ENCODE peak calls at places on chromosomes 11 and 22, in ten cellular contexts. One of them, this sample, is unnamed.
A peak's percentile ranks its signal among the peaks of the same experiment; 100 is the strongest.

GRCh38 chr22:23598805-23599518 is 18.9 kb upstream of the IGLL1 start:
- DNase-seq in mucosa of descending colon: no peak
- DNase-seq in fibroblast of lung: no peak
- DNase-seq in Panc1: no peak
- DNase-seq in thyroid gland: no peak
- DNase-seq in astrocyte of the cerebellum: no peak
- DNase-seq in fibroblast of mammary gland: no peak
- DNase-seq in MM.1S: no peak
- DNase-seq in pancreas: no peak
- DNase-seq in astrocyte of the spinal cord: no peak
- DNase-seq in this sample: no peak

GRCh38 chr22:49997221-49997599 is 15.4 kb downstream of the IL17REL start:
- DNase-seq in pancreas: peak; percentile 62
- DNase-seq in astrocyte of the cerebellum: no peak
- DNase-seq in fibroblast of lung: no peak
- DNase-seq in mucosa of descending colon: peak; percentile 85
- DNase-seq in MM.1S: no peak
- DNase-seq in Panc1: no peak
- DNase-seq in thyroid gland: no peak
- DNase-seq in fibroblast of mammary gland: no peak
- DNase-seq in astrocyte of the spinal cord: no peak
- DNase-seq in this sample: no peak

GRCh38 chr22:24466831-24467249 is 28.3 kb upstream of the UPB1 start:
- DNase-seq in MM.1S: peak; percentile 57
- DNase-seq in astrocyte of the spinal cord: peak; percentile 88
- DNase-seq in fibroblast of lung: peak; percentile 77
- DNase-seq in pancreas: no peak
- DNase-seq in Panc1: no peak
- DNase-seq in mucosa of descending colon: no peak
- DNase-seq in astrocyte of the cerebellum: peak; percentile 61
- DNase-seq in thyroid gland: peak; percentile 75
- DNase-seq in fibroblast of mammary gland: peak; percentile 54
- DNase-seq in this sample: no peak

GRCh38 chr11:62880231-62880802 is 379 bp upstream of the SLC3A2 start:
- DNase-seq in pancreas: no peak
- DNase-seq in fibroblast of lung: peak; percentile 75
- DNase-seq in mucosa of descending colon: no peak
- DNase-seq in astrocyte of the spinal cord: peak; percentile 69
- DNase-seq in astrocyte of the cerebellum: no peak
- DNase-seq in Panc1: no peak
- DNase-seq in MM.1S: no peak
- DNase-seq in fibroblast of mammary gland: peak; percentile 95
- DNase-seq in thyroid gland: peak; percentile 91
- DNase-seq in this sample: no peak

GRCh38 chr11:117197516-117198456 is 1.4 kb upstream of the TAGLN start:
- DNase-seq in MM.1S: no peak
- DNase-seq in mucosa of descending colon: peak; percentile 80
- DNase-seq in Panc1: no peak
- DNase-seq in astrocyte of the spinal cord: no peak
- DNase-seq in fibroblast of lung: peak; percentile 45
- DNase-seq in pancreas: no peak
- DNase-seq in astrocyte of the cerebellum: no peak
- DNase-seq in fibroblast of mammary gland: no peak
- DNase-seq in thyroid gland: peak; percentile 51
- DNase-seq in this sample: no peak

GRCh38 chr22:39239561-39240423 is 5.0 kb downstream of the PDGFB start:
- DNase-seq in fibroblast of mammary gland: no peak
- DNase-seq in Panc1: no peak
- DNase-seq in MM.1S: peak; percentile 58
- DNase-seq in astrocyte of the cerebellum: no peak
- DNase-seq in thyroid gland: peak; percentile 96
- DNase-seq in astrocyte of the spinal cord: no peak
- DNase-seq in mucosa of descending colon: peak; percentile 90
- DNase-seq in pancreas: peak; percentile 97
- DNase-seq in fibroblast of lung: no peak
- DNase-seq in this sample: no peak

GRCh38 chr22:49961601-49962011 is 1.0 kb downstream of the PIM3 start:
- DNase-seq in astrocyte of the spinal cord: peak; percentile 42
- DNase-seq in fibroblast of lung: no peak
- DNase-seq in mucosa of descending colon: no peak
- DNase-seq in MM.1S: no peak
- DNase-seq in astrocyte of the cerebellum: no peak
- DNase-seq in thyroid gland: no peak
- DNase-seq in pancreas: peak; percentile 87
- DNase-seq in Panc1: no peak
- DNase-seq in fibroblast of mammary gland: no peak
- DNase-seq in this sample: no peak

GRCh38 chr11:30552839-30553238 is 33.3 kb downstream of the MPPED2 start:
- DNase-seq in thyroid gland: peak; percentile 60
- DNase-seq in astrocyte of the cerebellum: no peak
- DNase-seq in MM.1S: no peak
- DNase-seq in fibroblast of lung: no peak
- DNase-seq in Panc1: no peak
- DNase-seq in mucosa of descending colon: no peak
- DNase-seq in pancreas: no peak
- DNase-seq in astrocyte of the spinal cord: no peak
- DNase-seq in fibroblast of mammary gland: no peak
- DNase-seq in this sample: no peak

GRCh38 chr11:78392854-78393253 is 24.8 kb downstream of the GAB2 start:
- DNase-seq in mucosa of descending colon: no peak
- DNase-seq in fibroblast of mammary gland: no peak
- DNase-seq in fibroblast of lung: no peak
- DNase-seq in Panc1: no peak
- DNase-seq in astrocyte of the cerebellum: no peak
- DNase-seq in MM.1S: no peak
- DNase-seq in astrocyte of the spinal cord: no peak
- DNase-seq in thyroid gland: no peak
- DNase-seq in pancreas: no peak
- DNase-seq in this sample: no peak

GRCh38 chr11:32962016-32962415 is 53.7 kb upstream of the DEPDC7 start:
- DNase-seq in astrocyte of the spinal cord: peak; percentile 14
- DNase-seq in fibroblast of mammary gland: peak; percentile 31
- DNase-seq in Panc1: no peak
- DNase-seq in thyroid gland: no peak
- DNase-seq in mucosa of descending colon: no peak
- DNase-seq in pancreas: no peak
- DNase-seq in fibroblast of lung: no peak
- DNase-seq in MM.1S: no peak
- DNase-seq in astrocyte of the cerebellum: peak; percentile 4
- DNase-seq in this sample: no peak

GRCh38 chr11:69173925-69174591 is 18.3 kb downstream of the SMIM38 start:
- DNase-seq in astrocyte of the spinal cord: no peak
- DNase-seq in Panc1: no peak
- DNase-seq in fibroblast of mammary gland: no peak
- DNase-seq in thyroid gland: no peak
- DNase-seq in mucosa of descending colon: no peak
- DNase-seq in astrocyte of the cerebellum: no peak
- DNase-seq in fibroblast of lung: peak; percentile 34
- DNase-seq in pancreas: no peak
- DNase-seq in MM.1S: no peak
- DNase-seq in this sample: peak; percentile 34

GRCh38 chr22:17919276-17920144 is 104.9 kb downstream of the MICAL3 start:
- DNase-seq in astrocyte of the spinal cord: no peak
- DNase-seq in Panc1: no peak
- DNase-seq in pancreas: no peak
- DNase-seq in thyroid gland: peak; percentile 54
- DNase-seq in mucosa of descending colon: no peak
- DNase-seq in fibroblast of lung: no peak
- DNase-seq in MM.1S: no peak
- DNase-seq in fibroblast of mammary gland: no peak
- DNase-seq in astrocyte of the cerebellum: no peak
- DNase-seq in this sample: no peak

DNA sequence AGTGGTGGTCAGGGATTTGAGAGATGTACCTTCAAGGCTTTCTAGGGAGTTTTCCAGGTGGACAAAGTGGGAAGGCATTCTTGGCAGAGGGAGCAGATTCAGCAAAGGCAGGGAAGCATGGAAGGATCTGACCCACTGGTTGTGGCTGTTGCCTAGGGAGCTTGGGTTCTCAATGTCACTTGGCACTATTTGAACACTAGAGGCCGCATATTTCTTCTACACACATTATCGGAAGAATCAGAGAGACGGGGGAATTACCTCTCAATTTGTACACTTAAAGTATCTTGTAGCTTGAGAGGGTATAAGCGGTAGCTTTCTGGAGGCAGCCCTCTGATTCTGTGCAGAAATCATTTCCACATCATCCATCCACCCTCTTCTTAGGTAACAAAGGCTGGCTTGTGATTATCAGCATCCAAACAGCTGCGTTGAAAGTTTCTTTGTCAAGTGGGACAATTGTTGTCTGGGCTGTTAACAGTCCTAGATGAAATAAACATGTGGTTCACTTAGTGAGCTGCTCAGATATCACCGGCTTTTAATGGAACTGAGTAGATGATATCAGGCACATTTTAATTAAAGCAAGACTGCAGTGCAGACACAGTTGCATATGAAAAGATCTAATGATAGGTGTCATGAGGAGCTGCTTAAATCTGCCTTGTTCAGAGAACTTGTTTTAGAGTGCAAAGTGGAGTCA is 2.6 kb downstream of the NELL1 start:
- DNase-seq in fibroblast of mammary gland: no peak
- DNase-seq in pancreas: no peak
- DNase-seq in astrocyte of the cerebellum: no peak
- DNase-seq in Panc1: no peak
- DNase-seq in MM.1S: no peak
- DNase-seq in mucosa of descending colon: no peak
- DNase-seq in fibroblast of lung: no peak
- DNase-seq in thyroid gland: peak; percentile 13
- DNase-seq in astrocyte of the spinal cord: peak; percentile 1
- DNase-seq in this sample: no peak
- TF ChIP-seq CTCF in fibroblast of mammary gland: peak; percentile 19
- TF ChIP-seq CTCF in pancreas: no peak
- TF ChIP-seq CTCF in astrocyte of the cerebellum: peak; percentile 34
- TF ChIP-seq CTCF in Panc1: peak; percentile 61
- TF ChIP-seq CTCF in MM.1S: peak; percentile 29
- TF ChIP-seq CTCF in mucosa of descending colon: no peak
- TF ChIP-seq CTCF in fibroblast of lung: peak; percentile 8
- TF ChIP-seq CTCF in thyroid gland: peak; percentile 7
- TF ChIP-seq CTCF in astrocyte of the spinal cord: peak; percentile 20
- TF ChIP-seq CTCF in this sample: no peak

GRCh38 chr22:41411021-41411851 is 29.5 kb downstream of the TEF start:
- DNase-seq in astrocyte of the spinal cord: no peak
- DNase-seq in MM.1S: no peak
- DNase-seq in fibroblast of mammary gland: no peak
- DNase-seq in mucosa of descending colon: no peak
- DNase-seq in thyroid gland: peak; percentile 80
- DNase-seq in pancreas: no peak
- DNase-seq in astrocyte of the cerebellum: no peak
- DNase-seq in fibroblast of lung: no peak
- DNase-seq in Panc1: no peak
- DNase-seq in this sample: no peak

GRCh38 chr22:41417622-41418390 is 28.8 kb downstream of the TOB2 start:
- DNase-seq in astrocyte of the spinal cord: peak; percentile 15
- DNase-seq in mucosa of descending colon: peak; percentile 85
- DNase-seq in fibroblast of lung: peak; percentile 39
- DNase-seq in Panc1: no peak
- DNase-seq in pancreas: peak; percentile 100
- DNase-seq in astrocyte of the cerebellum: no peak
- DNase-seq in thyroid gland: peak; percentile 100
- DNase-seq in fibroblast of mammary gland: no peak
- DNase-seq in MM.1S: no peak
- DNase-seq in this sample: no peak

GRCh38 chr22:41418717-41419116 is 27.9 kb downstream of the TOB2 start:
- DNase-seq in astrocyte of the spinal cord: no peak
- DNase-seq in MM.1S: no peak
- DNase-seq in fibroblast of mammary gland: no peak
- DNase-seq in thyroid gland: no peak
- DNase-seq in mucosa of descending colon: no peak
- DNase-seq in pancreas: no peak
- DNase-seq in fibroblast of lung: no peak
- DNase-seq in Panc1: no peak
- DNase-seq in astrocyte of the cerebellum: no peak
- DNase-seq in this sample: no peak

GRCh38 chr22:41410311-41410751 is 28.6 kb downstream of the TEF start:
- DNase-seq in mucosa of descending colon: no peak
- DNase-seq in pancreas: no peak
- DNase-seq in MM.1S: no peak
- DNase-seq in astrocyte of the spinal cord: no peak
- DNase-seq in thyroid gland: peak; percentile 94
- DNase-seq in fibroblast of lung: no peak
- DNase-seq in Panc1: no peak
- DNase-seq in fibroblast of mammary gland: no peak
- DNase-seq in astrocyte of the cerebellum: no peak
- DNase-seq in this sample: no peak

GRCh38 chr22:41415554-41415953 is 31.0 kb downstream of the TOB2 start:
- DNase-seq in fibroblast of mammary gland: no peak
- DNase-seq in mucosa of descending colon: no peak
- DNase-seq in astrocyte of the spinal cord: no peak
- DNase-seq in fibroblast of lung: no peak
- DNase-seq in Panc1: no peak
- DNase-seq in MM.1S: no peak
- DNase-seq in thyroid gland: no peak
- DNase-seq in pancreas: no peak
- DNase-seq in astrocyte of the cerebellum: no peak
- DNase-seq in this sample: no peak
- H3K4me3 ChIP-seq in fibroblast of mammary gland: no peak overlapping the region
- H3K4me3 ChIP-seq in mucosa of descending colon: no peak overlapping the region
- H3K4me3 ChIP-seq in astrocyte of the spinal cord: no peak overlapping the region
- H3K4me3 ChIP-seq in fibroblast of lung: no peak overlapping the region
- H3K4me3 ChIP-seq in Panc1: no peak overlapping the region
- H3K4me3 ChIP-seq in MM.1S: no peak overlapping the region
- H3K4me3 ChIP-seq in thyroid gland: no peak overlapping the region
- H3K4me3 ChIP-seq in pancreas: no peak overlapping the region
- H3K4me3 ChIP-seq in astrocyte of the cerebellum: no peak overlapping the region
- H3K4me3 ChIP-seq in this sample: no peak overlapping the region

DNA sequence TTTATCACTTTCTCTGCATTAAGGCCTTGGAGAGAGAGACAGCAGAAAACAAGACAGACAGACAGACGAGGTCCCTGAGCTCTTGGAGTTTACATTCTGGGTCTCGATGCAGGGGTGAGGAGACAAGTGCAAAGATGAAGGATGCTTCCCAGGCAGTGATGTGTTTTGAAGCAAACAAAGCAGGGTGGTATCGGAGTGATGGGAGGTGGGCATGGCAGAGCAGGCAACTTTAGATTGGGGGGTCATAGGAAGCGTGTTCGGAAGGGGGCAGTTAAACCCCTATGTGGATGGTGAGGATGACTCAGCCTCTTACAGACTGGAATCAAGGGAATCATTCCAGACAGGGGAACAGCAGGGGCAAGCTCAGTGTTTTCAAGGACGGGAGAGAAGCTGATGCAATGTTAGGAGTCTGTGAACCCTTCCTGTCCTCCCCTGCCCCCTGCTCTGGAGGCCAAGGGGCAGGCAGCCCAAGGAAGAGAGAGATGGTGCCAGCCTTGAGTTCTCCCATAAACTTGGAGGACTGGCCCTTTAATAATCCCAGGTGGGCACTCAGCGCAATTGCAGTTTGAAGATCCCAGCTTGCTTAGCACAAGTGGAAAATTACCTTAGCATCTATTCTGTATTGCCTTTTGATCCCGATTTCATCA is 180.2 kb downstream of the CHST1 start:
- DNase-seq in astrocyte of the cerebellum: no peak
- DNase-seq in Panc1: no peak
- DNase-seq in astrocyte of the spinal cord: no peak
- DNase-seq in pancreas: no peak
- DNase-seq in MM.1S: no peak
- DNase-seq in fibroblast of mammary gland: no peak
- DNase-seq in fibroblast of lung: no peak
- DNase-seq in thyroid gland: no peak
- DNase-seq in mucosa of descending colon: no peak
- DNase-seq in this sample: no peak
- TF ChIP-seq CTCF in astrocyte of the cerebellum: no peak
- TF ChIP-seq CTCF in Panc1: no peak
- TF ChIP-seq CTCF in astrocyte of the spinal cord: no peak
- TF ChIP-seq CTCF in pancreas: no peak
- TF ChIP-seq CTCF in MM.1S: no peak
- TF ChIP-seq CTCF in fibroblast of mammary gland: no peak
- TF ChIP-seq CTCF in fibroblast of lung: no peak
- TF ChIP-seq CTCF in thyroid gland: no peak
- TF ChIP-seq CTCF in mucosa of descending colon: no peak
- TF ChIP-seq CTCF in this sample: no peak

GRCh38 chr11:70568504-70569172 is 170.3 kb downstream of the CTTN start:
- DNase-seq in fibroblast of mammary gland: peak; percentile 48
- DNase-seq in fibroblast of lung: peak; percentile 17
- DNase-seq in MM.1S: no peak
- DNase-seq in pancreas: no peak
- DNase-seq in mucosa of descending colon: peak; percentile 73
- DNase-seq in astrocyte of the cerebellum: no peak
- DNase-seq in Panc1: no peak
- DNase-seq in astrocyte of the spinal cord: peak; percentile 33
- DNase-seq in thyroid gland: peak; percentile 34
- DNase-seq in this sample: no peak
- H3K4me3 ChIP-seq in fibroblast of mammary gland: peak overlapping the region; percentile 35
- H3K4me3 ChIP-seq in fibroblast of lung: peak overlapping the region; percentile 52
- H3K4me3 ChIP-seq in MM.1S: no peak overlapping the region
- H3K4me3 ChIP-seq in pancreas: no peak overlapping the region
- H3K4me3 ChIP-seq in mucosa of descending colon: no peak overlapping the region
- H3K4me3 ChIP-seq in astrocyte of the cerebellum: peak overlapping the region; percentile 19
- H3K4me3 ChIP-seq in Panc1: peak overlapping the region; percentile 46
- H3K4me3 ChIP-seq in astrocyte of the spinal cord: peak overlapping the region; percentile 30
- H3K4me3 ChIP-seq in thyroid gland: no peak overlapping the region
- H3K4me3 ChIP-seq in this sample: peak overlapping the region; percentile 49